ENCODE peak calls at places on chromosomes 11 and 22, in eight cellular contexts. W is omental fat pad; X is HFFc6; F is NCI-H460; V is T-cell; I is posterior cingulate gyrus; P is activated CD4-positive, alpha-beta memory T cell treated with anti-CD3 and anti-CD28 coated beads, Interleukin-2, amount 10 ng/mL, durations not matched to agents 7 days and 5 days; G is stimulated activated CD4-positive, alpha-beta T cell treated with anti-CD3 and anti-CD28 coated beads, TNF-alpha, amount 100 ng/mL, for 1 hour. K is an unnamed sample.

GRCh38 chr11:120800206-120800605 is 223.7 kb upstream of the TBCEL start:
- DNase-seq in W (no peak), X (no peak), F (no peak), V (no peak), I (no peak), P (no peak), G (no peak), K (no peak)

GRCh38 chr11:35491231-35491871 is 34.1 kb downstream of the PAMR1 start:
- DNase-seq in W (no peak), X (peak), F (no peak), V (no peak), I (no peak), P (no peak), G (no peak), K (no peak)

GRCh38 chr22:29093501-29093921 is 20.7 kb downstream of the KREMEN1 start:
- DNase-seq in W (no peak), X (peak), F (no peak), V (no peak), I (no peak), P (no peak), G (no peak), K (no peak)

GRCh38 chr11:68325894-68326220 is 13.5 kb downstream of the LRP5 start:
- DNase-seq in W (no peak), X (no peak), F (no peak), V (no peak), I (no peak), P (no peak), G (no peak), K (no peak)

GRCh38 chr11:119453881-119454280 is 30.9 kb upstream of the THY1 start:
- DNase-seq in W (no peak), X (no peak), F (no peak), V (no peak), I (no peak), P (no peak), G (no peak), K (no peak)

GRCh38 chr11:95544095-95544795 is 245.3 kb downstream of the FAM76B start:
- DNase-seq in W (no peak), X (no peak), F (no peak), V (no peak), I (no peak), P (no peak), G (no peak), K (no peak)

GRCh38 chr11:102776454-102776853 is 4.0 kb downstream of the MMP10 start:
- DNase-seq in W (no peak), X (no peak), F (peak), V (no peak), I (no peak), P (no peak), G (no peak), K (no peak)

GRCh38 chr11:17906436-17906835 is 106.4 kb downstream of the SERGEF start:
- DNase-seq in W (no peak), X (no peak), F (no peak), V (no peak), I (no peak), P (no peak), G (no peak), K (no peak)

GRCh38 chr11:85088286-85088685 is 538.9 kb downstream of the DLG2 start:
- DNase-seq in W (no peak), X (no peak), F (no peak), V (no peak), I (no peak), P (no peak), G (no peak), K (no peak)

GRCh38 chr11:62556102-62556871 is 9.7 kb upstream of the AHNAK start:
- DNase-seq in W (peak), X (peak), F (peak), V (peak), I (peak), P (peak), G (peak), K (peak)

GRCh38 chr22:17149073-17149815 is 9.8 kb downstream of the HDHD5 start:
- DNase-seq in W (no peak), X (no peak), F (no peak), V (no peak), I (no peak), P (no peak), G (no peak), K (no peak)

GRCh38 chr11:83818349-83818748 is 532.2 kb upstream of the CCDC90B start:
- DNase-seq in W (no peak), X (peak), F (peak), V (no peak), I (no peak), P (no peak), G (no peak), K (no peak)

GRCh38 chr11:85114786-85115185 is 512.4 kb downstream of the DLG2 start:
- DNase-seq in W (no peak), X (no peak), F (no peak), V (no peak), I (no peak), P (no peak), G (no peak), K (no peak)

GRCh38 chr11:63768232-63769043 is at the start of gene ZFTA:
- DNase-seq in W (no peak), X (peak), F (peak), V (peak), I (peak), P (peak), G (no peak), K (peak)

K was measured in T-helper 22 cell.